ENCODE peak calls at places on chromosomes 5 and 9, in eight cellular contexts. Z is GM13977, B is AG08396, L is AG09309, J is T-helper 17 cell, I is right lobe of liver, C is kidney glomerular epithelial cell, M is activated gamma-delta T cell treated with Interleukin-2 at 50 U/mL for 16 hours. N is an unnamed sample.

GRCh38 chr9:134571326-134571871 is 70.2 kb upstream of the COL5A1 start:
- DNase-seq in B (no peak), L (no peak), J (no peak), M (no peak), Z (no peak), I (no peak), C (no peak), N (no peak)

GRCh38 chr9:130128251-130128650 is 44.0 kb upstream of the NCS1 start:
- DNase-seq in C (no peak), M (peak), Z (peak), L (no peak), I (no peak), J (peak), B (no peak), N (peak)

GRCh38 chr5:27818888-27819287 is 780.5 kb upstream of the CDH9 start:
- DNase-seq in M (no peak), Z (no peak), L (no peak), I (no peak), B (no peak), C (no peak), J (no peak), N (no peak)

GRCh38 chr5:176355400-176356178 is 6.0 kb downstream of the KIAA1191 start:
- DNase-seq in C (no peak), Z (no peak), B (no peak), J (no peak), L (no peak), M (no peak), I (no peak), N (no peak)

GRCh38 chr5:143145388-143145787 is 258.1 kb downstream of the NR3C1 start:
- DNase-seq in L (no peak), J (no peak), Z (no peak), C (no peak), B (no peak), M (no peak), I (no peak), N (no peak)

GRCh38 chr5:72009280-72009679 is 98.0 kb upstream of the MAP1B start:
- DNase-seq in I (no peak), Z (no peak), B (no peak), M (no peak), L (no peak), C (no peak), J (no peak), N (no peak)

GRCh38 chr5:50704730-50705129 is 38.3 kb downstream of the PARP8 start:
- DNase-seq in C (no peak), L (no peak), J (no peak), I (no peak), M (no peak), Z (no peak), B (no peak), N (no peak)

GRCh38 chr5:31365776-31366175 is 166.1 kb downstream of the DROSHA start:
- DNase-seq in B (no peak), I (no peak), Z (no peak), C (no peak), M (no peak), J (no peak), L (no peak), N (no peak)

GRCh38 chr9:122031157-122031556 is 62.0 kb downstream of the TTLL11 start:
- DNase-seq in B (no peak), J (no peak), L (no peak), M (no peak), Z (no peak), C (peak), I (peak), N (no peak)

GRCh38 chr9:126608551-126608950 is 5.2 kb upstream of the LMX1B start:
- DNase-seq in B (no peak), M (no peak), C (no peak), Z (no peak), J (no peak), I (no peak), L (no peak), N (no peak)

GRCh38 chr9:17059465-17059864 is 75.4 kb upstream of the CNTLN start:
- DNase-seq in B (no peak), J (no peak), I (no peak), L (no peak), Z (no peak), C (no peak), M (no peak), N (no peak)

GRCh38 chr5:103120607-103121200 is 603 bp downstream of the PPIP5K2 start:
- DNase-seq in L (no peak), B (peak), M (peak), C (no peak), J (no peak), I (no peak), Z (no peak), N (no peak)

GRCh38 chr9:6788175-6789016 is 30.6 kb downstream of the KDM4C start:
- DNase-seq in L (no peak), M (no peak), J (no peak), I (no peak), C (peak), B (peak), Z (no peak), N (no peak)

GRCh38 chr9:33659915-33660314 is 135.4 kb upstream of the PRSS3 start:
- DNase-seq in I (no peak), L (no peak), M (no peak), B (no peak), J (no peak), Z (no peak), C (no peak), N (no peak)

GRCh38 chr5:124302504-124302903 is 443.9 kb downstream of the ZNF608 start:
- DNase-seq in I (no peak), M (no peak), Z (no peak), J (no peak), B (peak), L (no peak), C (no peak), N (no peak)

GRCh38 chr5:644509-644908 is 32.4 kb downstream of the CEP72 start:
- DNase-seq in J (no peak), L (no peak), B (no peak), M (no peak), C (no peak), I (no peak), Z (no peak), N (peak)

GRCh38 chr9:115882911-115883310 is 270.7 kb upstream of the PAPPA start:
- DNase-seq in I (no peak), Z (no peak), J (no peak), M (no peak), B (peak), L (no peak), C (no peak), N (no peak)

GRCh38 chr5:9474241-9475002 is 71.5 kb downstream of the SEMA5A start:
- DNase-seq in I (no peak), C (no peak), M (no peak), Z (no peak), B (no peak), L (no peak), J (no peak), N (no peak)

GRCh38 chr5:13601152-13601551 is 343.3 kb downstream of the DNAH5 start:
- DNase-seq in I (no peak), L (peak), C (peak), J (no peak), Z (no peak), B (peak), M (no peak), N (no peak)

GRCh38 chr5:78803386-78803785 is 154.8 kb upstream of the LHFPL2 start:
- DNase-seq in C (no peak), M (no peak), B (no peak), J (no peak), Z (no peak), I (no peak), L (no peak), N (no peak)

GRCh38 chr5:148205044-148205813 is 2.4 kb downstream of the SPINK6 start:
- DNase-seq in L (peak), J (no peak), B (no peak), M (no peak), C (no peak), Z (no peak), I (no peak), N (no peak)

GRCh38 chr5:136047858-136048257 is 19.1 kb downstream of the TGFBI start:
- DNase-seq in Z (no peak), B (no peak), M (no peak), I (no peak), L (no peak), C (no peak), J (no peak), N (peak)

GRCh38 chr5:91407204-91407603 is 24.1 kb upstream of the ARRDC3 start:
- DNase-seq in L (no peak), I (no peak), B (no peak), M (no peak), J (no peak), Z (no peak), C (no peak), N (no peak)

GRCh38 chr5:54736003-54736797 is 218.6 kb downstream of the SNX18 start:
- DNase-seq in C (no peak), J (no peak), B (no peak), Z (no peak), M (no peak), L (no peak), I (no peak), N (no peak)

GRCh38 chr5:34706084-34706483 is 50.0 kb downstream of the RAI14 start:
- DNase-seq in B (no peak), M (no peak), L (no peak), I (no peak), Z (no peak), C (peak), J (no peak), N (no peak)

GRCh38 chr5:83011990-83012389 is 65.2 kb downstream of the TMEM167A start:
- DNase-seq in J (no peak), I (no peak), L (no peak), C (no peak), B (no peak), Z (peak), M (no peak), N (no peak)

GRCh38 chr5:86546582-86546981 is 71.2 kb upstream of the COX7C start:
- DNase-seq in I (no peak), L (no peak), J (no peak), Z (no peak), B (no peak), C (no peak), M (no peak), N (no peak)

GRCh38 chr9:80146466-80146865 is 574.7 kb downstream of the TLE4 start:
- DNase-seq in Z (no peak), M (no peak), L (no peak), I (no peak), B (peak), C (no peak), J (no peak), N (no peak)

GRCh38 chr9:74577956-74578355 is 80.8 kb downstream of the RORB start:
- DNase-seq in L (no peak), J (no peak), Z (no peak), M (no peak), B (peak), C (peak), I (no peak), N (no peak)

GRCh38 chr5:56740000-56740399 is 75.3 kb upstream of the MAP3K1 start:
- DNase-seq in I (no peak), J (no peak), L (no peak), C (no peak), M (no peak), Z (no peak), B (no peak), N (no peak)

GRCh38 chr9:129406278-129407225 is 214.3 kb downstream of the C9orf50 start:
- DNase-seq in B (no peak), C (peak), Z (no peak), M (no peak), J (no peak), L (no peak), I (peak), N (peak)

GRCh38 chr5:101102506-101102905 is 199.4 kb upstream of the ST8SIA4 start:
- DNase-seq in L (no peak), Z (no peak), C (no peak), B (no peak), J (no peak), I (no peak), M (no peak), N (no peak)

GRCh38 chr5:154761062-154761740 is 6.0 kb downstream of the LARP1 start:
- DNase-seq in M (no peak), I (no peak), L (no peak), C (no peak), J (no peak), Z (no peak), B (no peak), N (no peak)

GRCh38 chr5:36276864-36277263 is 24.8 kb downstream of the RANBP3L start:
- DNase-seq in Z (no peak), B (no peak), M (no peak), J (no peak), C (no peak), I (peak), L (no peak), N (no peak)

GRCh38 chr9:128713411-128713780 is 10.5 kb downstream of the ZDHHC12 start:
- DNase-seq in M (no peak), C (no peak), Z (no peak), B (no peak), L (no peak), J (no peak), I (no peak), N (no peak)

GRCh38 chr5:32522429-32523143 is 62.8 kb upstream of the SUB1 start:
- DNase-seq in I (no peak), C (no peak), B (no peak), L (peak), M (peak), Z (no peak), J (no peak), N (peak)

GRCh38 chr5:159061186-159061796 is 38.4 kb downstream of the EBF1 start:
- DNase-seq in M (no peak), Z (no peak), J (no peak), B (peak), L (no peak), I (no peak), C (peak), N (no peak)

GRCh38 chr9:99749641-99750040 is 72.0 kb upstream of the NR4A3 start:
- DNase-seq in I (no peak), J (no peak), Z (no peak), C (no peak), L (no peak), M (no peak), B (no peak), N (no peak)

GRCh38 chr9:136614967-136615623 is 47.6 kb upstream of the EGFL7 start:
- DNase-seq in M (no peak), I (no peak), J (no peak), B (no peak), Z (no peak), C (no peak), L (no peak), N (no peak)

N was measured in lower lobe of right lung.